ENCODE peak calls at places on chromosomes 12 and 14, in nine cellular contexts. One of them, this sample, is unnamed.

GRCh38 chr12:5260086-5260485 is 171.8 kb upstream of the NTF3 start:
- DNase-seq in astrocyte of the spinal cord: peak
- DNase-seq in fibroblast of lung: peak
- DNase-seq in ascending aorta: no peak
- DNase-seq in AG10803: peak
- DNase-seq in heart right ventricle: no peak
- DNase-seq in pancreas: no peak
- DNase-seq in foreskin fibroblast: no peak
- DNase-seq in transverse colon: no peak
- DNase-seq in this sample: no peak

GRCh38 chr12:89092297-89092696 is 260.0 kb downstream of the DUSP6 start:
- DNase-seq in astrocyte of the spinal cord: no peak
- DNase-seq in fibroblast of lung: no peak
- DNase-seq in ascending aorta: no peak
- DNase-seq in AG10803: no peak
- DNase-seq in heart right ventricle: no peak
- DNase-seq in pancreas: no peak
- DNase-seq in foreskin fibroblast: no peak
- DNase-seq in transverse colon: no peak
- DNase-seq in this sample: no peak

GRCh38 chr12:79775355-79776073 is 84.8 kb upstream of the PAWR start:
- DNase-seq in astrocyte of the spinal cord: no peak
- DNase-seq in fibroblast of lung: no peak
- DNase-seq in ascending aorta: no peak
- DNase-seq in AG10803: no peak
- DNase-seq in heart right ventricle: no peak
- DNase-seq in pancreas: no peak
- DNase-seq in foreskin fibroblast: no peak
- DNase-seq in transverse colon: no peak
- DNase-seq in this sample: no peak

GRCh38 chr14:99263564-99264330 is 8.2 kb downstream of the BCL11B start:
- DNase-seq in astrocyte of the spinal cord: no peak
- DNase-seq in fibroblast of lung: no peak
- DNase-seq in ascending aorta: no peak
- DNase-seq in AG10803: no peak
- DNase-seq in heart right ventricle: no peak
- DNase-seq in pancreas: no peak
- DNase-seq in foreskin fibroblast: no peak
- DNase-seq in transverse colon: no peak
- DNase-seq in this sample: no peak

GRCh38 chr14:103819503-103820307 is 27.7 kb downstream of the PPP1R13B start:
- DNase-seq in astrocyte of the spinal cord: no peak
- DNase-seq in fibroblast of lung: peak
- DNase-seq in ascending aorta: peak
- DNase-seq in AG10803: peak
- DNase-seq in heart right ventricle: peak
- DNase-seq in pancreas: peak
- DNase-seq in foreskin fibroblast: peak
- DNase-seq in transverse colon: peak
- DNase-seq in this sample: no peak

GRCh38 chr14:103123634-103124500 is 606 bp downstream of the TNFAIP2 start:
- DNase-seq in astrocyte of the spinal cord: no peak
- DNase-seq in fibroblast of lung: no peak
- DNase-seq in ascending aorta: no peak
- DNase-seq in AG10803: peak
- DNase-seq in heart right ventricle: peak
- DNase-seq in pancreas: no peak
- DNase-seq in foreskin fibroblast: peak
- DNase-seq in transverse colon: no peak
- DNase-seq in this sample: no peak

GRCh38 chr12:9104767-9105423 is 10.8 kb downstream of the A2M start:
- DNase-seq in astrocyte of the spinal cord: no peak
- DNase-seq in fibroblast of lung: no peak
- DNase-seq in ascending aorta: no peak
- DNase-seq in AG10803: no peak
- DNase-seq in heart right ventricle: no peak
- DNase-seq in pancreas: no peak
- DNase-seq in foreskin fibroblast: no peak
- DNase-seq in transverse colon: no peak
- DNase-seq in this sample: no peak

GRCh38 chr14:32075636-32076277 is 1.3 kb upstream of the ARHGAP5 start:
- DNase-seq in astrocyte of the spinal cord: no peak
- DNase-seq in fibroblast of lung: peak
- DNase-seq in ascending aorta: peak
- DNase-seq in AG10803: peak
- DNase-seq in heart right ventricle: peak
- DNase-seq in pancreas: peak
- DNase-seq in foreskin fibroblast: peak
- DNase-seq in transverse colon: peak
- DNase-seq in this sample: no peak

GRCh38 chr12:25017336-25017735 is 68.4 kb upstream of the BCAT1 start:
- DNase-seq in astrocyte of the spinal cord: peak
- DNase-seq in fibroblast of lung: no peak
- DNase-seq in ascending aorta: no peak
- DNase-seq in AG10803: no peak
- DNase-seq in heart right ventricle: no peak
- DNase-seq in pancreas: no peak
- DNase-seq in foreskin fibroblast: peak
- DNase-seq in transverse colon: no peak
- DNase-seq in this sample: no peak

GRCh38 chr14:105328678-105329390 is 14.3 kb downstream of the PACS2 start:
- DNase-seq in astrocyte of the spinal cord: no peak
- DNase-seq in fibroblast of lung: no peak
- DNase-seq in ascending aorta: no peak
- DNase-seq in AG10803: no peak
- DNase-seq in heart right ventricle: no peak
- DNase-seq in pancreas: no peak
- DNase-seq in foreskin fibroblast: no peak
- DNase-seq in transverse colon: no peak
- DNase-seq in this sample: no peak
- H3K4me3 ChIP-seq in astrocyte of the spinal cord: no peak
- H3K4me3 ChIP-seq in fibroblast of lung: no peak
- H3K4me3 ChIP-seq in ascending aorta: no peak
- H3K4me3 ChIP-seq in AG10803: no peak
- H3K4me3 ChIP-seq in heart right ventricle: no peak
- H3K4me3 ChIP-seq in pancreas: no peak
- H3K4me3 ChIP-seq in foreskin fibroblast: no peak
- H3K4me3 ChIP-seq in transverse colon: no peak
- H3K4me3 ChIP-seq in this sample: no peak

GRCh38 chr12:51889216-51890134 is 1.6 kb downstream of the ANKRD33 start:
- DNase-seq in astrocyte of the spinal cord: no peak
- DNase-seq in fibroblast of lung: no peak
- DNase-seq in ascending aorta: no peak
- DNase-seq in AG10803: no peak
- DNase-seq in heart right ventricle: no peak
- DNase-seq in pancreas: no peak
- DNase-seq in foreskin fibroblast: peak
- DNase-seq in transverse colon: no peak
- DNase-seq in this sample: no peak
- TF ChIP-seq CTCF in astrocyte of the spinal cord: peak
- TF ChIP-seq CTCF in fibroblast of lung: peak
- TF ChIP-seq CTCF in ascending aorta: no peak
- TF ChIP-seq CTCF in AG10803: peak
- TF ChIP-seq CTCF in heart right ventricle: peak
- TF ChIP-seq CTCF in pancreas: no peak
- TF ChIP-seq CTCF in foreskin fibroblast: peak
- TF ChIP-seq CTCF in transverse colon: no peak
- TF ChIP-seq CTCF in this sample: peak

DNA sequence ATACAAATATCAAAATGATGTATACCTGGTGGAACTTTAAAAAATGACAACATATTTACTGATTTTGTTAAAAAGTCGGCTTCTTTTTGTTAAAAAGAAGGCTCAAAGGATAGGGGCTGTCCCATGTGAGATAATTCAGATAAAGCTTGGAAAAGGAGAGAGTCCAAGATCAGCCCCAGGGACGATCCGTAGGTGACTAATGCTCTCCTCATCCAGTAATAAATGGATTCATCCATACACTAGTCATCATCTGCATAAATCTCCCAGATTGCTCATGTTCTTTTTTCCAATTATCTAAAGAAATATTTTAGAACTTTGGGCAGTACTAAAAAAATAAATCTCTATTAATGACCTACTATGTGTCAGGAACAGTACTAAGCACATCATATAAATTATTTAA is 23.4 kb upstream of the FSCB start:
- DNase-seq in astrocyte of the spinal cord: no peak
- DNase-seq in fibroblast of lung: peak
- DNase-seq in ascending aorta: no peak
- DNase-seq in AG10803: no peak
- DNase-seq in heart right ventricle: no peak
- DNase-seq in pancreas: no peak
- DNase-seq in foreskin fibroblast: no peak
- DNase-seq in transverse colon: no peak
- DNase-seq in this sample: no peak
- H3K4me3 ChIP-seq in astrocyte of the spinal cord: no peak
- H3K4me3 ChIP-seq in fibroblast of lung: no peak
- H3K4me3 ChIP-seq in ascending aorta: no peak
- H3K4me3 ChIP-seq in AG10803: no peak
- H3K4me3 ChIP-seq in heart right ventricle: no peak
- H3K4me3 ChIP-seq in pancreas: no peak
- H3K4me3 ChIP-seq in foreskin fibroblast: no peak
- H3K4me3 ChIP-seq in transverse colon: no peak
- H3K4me3 ChIP-seq in this sample: no peak

GRCh38 chr12:72264548-72265175 is 7.5 kb upstream of the TRHDE start:
- DNase-seq in astrocyte of the spinal cord: peak
- DNase-seq in fibroblast of lung: no peak
- DNase-seq in ascending aorta: no peak
- DNase-seq in AG10803: no peak
- DNase-seq in heart right ventricle: no peak
- DNase-seq in pancreas: no peak
- DNase-seq in foreskin fibroblast: peak
- DNase-seq in transverse colon: no peak
- DNase-seq in this sample: no peak
- TF ChIP-seq CTCF in astrocyte of the spinal cord: peak
- TF ChIP-seq CTCF in fibroblast of lung: peak
- TF ChIP-seq CTCF in ascending aorta: no peak
- TF ChIP-seq CTCF in AG10803: peak
- TF ChIP-seq CTCF in heart right ventricle: peak
- TF ChIP-seq CTCF in pancreas: peak
- TF ChIP-seq CTCF in foreskin fibroblast: peak
- TF ChIP-seq CTCF in transverse colon: peak
- TF ChIP-seq CTCF in this sample: peak

GRCh38 chr14:23544511-23545447 is 6.8 kb downstream of the ZFHX2 start:
- DNase-seq in astrocyte of the spinal cord: no peak
- DNase-seq in fibroblast of lung: no peak
- DNase-seq in ascending aorta: no peak
- DNase-seq in AG10803: no peak
- DNase-seq in heart right ventricle: peak
- DNase-seq in pancreas: no peak
- DNase-seq in foreskin fibroblast: peak
- DNase-seq in transverse colon: peak
- DNase-seq in this sample: no peak
- H3K4me3 ChIP-seq in astrocyte of the spinal cord: no peak
- H3K4me3 ChIP-seq in fibroblast of lung: no peak
- H3K4me3 ChIP-seq in ascending aorta: no peak
- H3K4me3 ChIP-seq in AG10803: no peak
- H3K4me3 ChIP-seq in heart right ventricle: no peak
- H3K4me3 ChIP-seq in pancreas: no peak
- H3K4me3 ChIP-seq in foreskin fibroblast: no peak
- H3K4me3 ChIP-seq in transverse colon: no peak
- H3K4me3 ChIP-seq in this sample: no peak

GRCh38 chr14:22978873-22979671 is 3.3 kb downstream of the AJUBA start:
- DNase-seq in astrocyte of the spinal cord: no peak
- DNase-seq in fibroblast of lung: peak
- DNase-seq in ascending aorta: no peak
- DNase-seq in AG10803: no peak
- DNase-seq in heart right ventricle: no peak
- DNase-seq in pancreas: no peak
- DNase-seq in foreskin fibroblast: peak
- DNase-seq in transverse colon: no peak
- DNase-seq in this sample: no peak
- TF ChIP-seq CTCF in astrocyte of the spinal cord: no peak
- TF ChIP-seq CTCF in fibroblast of lung: no peak
- TF ChIP-seq CTCF in ascending aorta: no peak
- TF ChIP-seq CTCF in AG10803: no peak
- TF ChIP-seq CTCF in heart right ventricle: no peak
- TF ChIP-seq CTCF in pancreas: no peak
- TF ChIP-seq CTCF in foreskin fibroblast: no peak
- TF ChIP-seq CTCF in transverse colon: no peak
- TF ChIP-seq CTCF in this sample: no peak

GRCh38 chr14:97077687-97078086 is 280.5 kb downstream of the VRK1 start:
- DNase-seq in astrocyte of the spinal cord: no peak
- DNase-seq in fibroblast of lung: no peak
- DNase-seq in ascending aorta: no peak
- DNase-seq in AG10803: no peak
- DNase-seq in heart right ventricle: no peak
- DNase-seq in pancreas: no peak
- DNase-seq in foreskin fibroblast: no peak
- DNase-seq in transverse colon: no peak
- DNase-seq in this sample: no peak
- H3K4me3 ChIP-seq in astrocyte of the spinal cord: no peak
- H3K4me3 ChIP-seq in fibroblast of lung: no peak
- H3K4me3 ChIP-seq in ascending aorta: no peak
- H3K4me3 ChIP-seq in AG10803: no peak
- H3K4me3 ChIP-seq in heart right ventricle: no peak
- H3K4me3 ChIP-seq in pancreas: no peak
- H3K4me3 ChIP-seq in foreskin fibroblast: no peak
- H3K4me3 ChIP-seq in transverse colon: no peak
- H3K4me3 ChIP-seq in this sample: no peak

DNA sequence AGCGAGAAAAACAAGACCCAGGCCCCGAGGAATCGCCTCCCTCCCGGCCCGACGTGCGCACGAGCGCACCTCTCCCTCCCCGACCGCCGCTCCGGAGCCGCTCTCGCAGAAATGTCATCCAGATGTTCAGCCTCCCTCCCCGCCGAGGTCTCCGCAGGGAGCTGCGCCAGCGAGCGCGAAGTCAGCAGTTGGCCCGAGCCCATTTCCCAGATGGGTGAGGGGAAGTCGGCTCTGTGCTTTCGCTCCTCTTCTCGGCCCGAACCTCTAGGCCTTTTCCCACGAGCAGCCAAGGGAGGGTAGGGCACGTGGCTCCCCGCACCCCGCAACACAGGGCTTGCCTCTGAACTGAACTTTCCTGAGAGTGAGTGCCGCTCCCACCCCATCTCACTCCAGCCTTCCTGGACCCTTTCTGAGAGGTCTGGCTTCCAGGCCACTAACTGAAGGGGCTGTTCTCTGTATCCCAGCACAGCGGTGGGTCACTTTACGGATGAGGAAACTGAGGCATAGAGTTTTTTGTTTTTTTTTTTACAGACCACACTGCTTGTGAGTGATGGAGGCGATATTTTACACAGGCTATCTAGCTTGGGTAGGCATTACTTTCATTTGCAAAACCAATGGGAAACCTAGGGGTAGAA is 1.0 kb upstream of the TGFB3 start:
- DNase-seq in astrocyte of the spinal cord: peak
- DNase-seq in fibroblast of lung: peak
- DNase-seq in ascending aorta: peak
- DNase-seq in AG10803: peak
- DNase-seq in heart right ventricle: peak
- DNase-seq in pancreas: peak
- DNase-seq in foreskin fibroblast: peak
- DNase-seq in transverse colon: peak
- DNase-seq in this sample: no peak
- TF ChIP-seq CTCF in astrocyte of the spinal cord: no peak
- TF ChIP-seq CTCF in fibroblast of lung: no peak
- TF ChIP-seq CTCF in ascending aorta: no peak
- TF ChIP-seq CTCF in AG10803: no peak
- TF ChIP-seq CTCF in heart right ventricle: peak
- TF ChIP-seq CTCF in pancreas: no peak
- TF ChIP-seq CTCF in foreskin fibroblast: no peak
- TF ChIP-seq CTCF in transverse colon: no peak
- TF ChIP-seq CTCF in this sample: no peak

This sample was measured in GM12864.